ENCODE peak calls at places on chromosomes 2 and 18, in four cellular contexts. W is A549, O is GM12878, H is HepG2. J is an unnamed sample.

GRCh38 chr2:18924905-18925691 is 335.7 kb upstream of the NT5C1B start:
- DNase-seq in W (no peak), O (no peak), H (no peak), J (no peak)

GRCh38 chr2:169082995-169083394 is 13.6 kb downstream of the DHRS9 start:
- DNase-seq in W (no peak), O (peak), H (no peak), J (no peak)

GRCh38 chr2:71464389-71464788 is 11.0 kb downstream of the DYSF start:
- DNase-seq in W (no peak), O (no peak), H (no peak), J (no peak)

GRCh38 chr2:231387904-231388724 is 7.4 kb upstream of the B3GNT7 start:
- DNase-seq in W (no peak), O (no peak), H (peak), J (no peak)

GRCh38 chr2:220687231-220687843 is 884.8 kb downstream of the EPHA4 start:
- DNase-seq in W (peak), O (no peak), H (peak), J (peak)

GRCh38 chr2:6929196-6929874 is 12.1 kb downstream of the RNF144A start:
- DNase-seq in W (no peak), O (no peak), H (no peak), J (no peak)

GRCh38 chr2:28155627-28156026 is 237.0 kb upstream of the FOSL2 start:
- DNase-seq in W (peak), O (no peak), H (no peak), J (peak)

GRCh38 chr18:57427429-57428181 is 7.6 kb upstream of the ONECUT2 start:
- DNase-seq in W (no peak), O (no peak), H (no peak), J (no peak)

GRCh38 chr2:38620282-38620977 is 17.7 kb upstream of the HNRNPLL start:
- DNase-seq in W (peak), O (no peak), H (peak), J (no peak)
- TF ChIP-seq POLR2AphosphoS2 in W (no peak), O (no peak), H (no peak), J (no peak)

GRCh38 chr2:205590759-205591158 is 91.5 kb upstream of the NRP2 start:
- DNase-seq in W (no peak), O (no peak), H (no peak), J (no peak)
- TF ChIP-seq POLR2AphosphoS2 in W (no peak), O (no peak), H (no peak), J (no peak)

GRCh38 chr18:60601249-60601648 is 228.7 kb upstream of the MC4R start:
- DNase-seq in W (no peak), O (no peak), H (no peak), J (no peak)
- TF ChIP-seq POLR2AphosphoS2 in W (no peak), O (no peak), H (no peak), J (no peak)

GRCh38 chr2:237977380-237977779 is 10.6 kb downstream of the UBE2F start:
- DNase-seq in W (no peak), O (no peak), H (no peak), J (no peak)
- TF ChIP-seq POLR2AphosphoS2 in W (no peak), O (no peak), H (no peak), J (no peak)

GRCh38 chr2:149745396-149745925 is 157.9 kb upstream of the MMADHC start:
- DNase-seq in W (no peak), O (no peak), H (no peak), J (no peak)

GRCh38 chr2:149741646-149742045 is 154.1 kb upstream of the MMADHC start:
- DNase-seq in W (no peak), O (no peak), H (no peak), J (no peak)

GRCh38 chr2:149744845-149745244 is 157.3 kb upstream of the MMADHC start:
- DNase-seq in W (peak), O (no peak), H (no peak), J (no peak)

GRCh38 chr2:149743842-149744468 is 156.4 kb upstream of the MMADHC start:
- DNase-seq in W (peak), O (no peak), H (no peak), J (no peak)

GRCh38 chr2:149747456-149747855 is 159.9 kb upstream of the MMADHC start:
- DNase-seq in W (no peak), O (no peak), H (no peak), J (no peak)
- TF ChIP-seq POLR2AphosphoS2 in W (no peak), O (no peak), H (no peak), J (no peak)

J was measured in K562.